ENCODE peak calls at places on chromosomes 3 and 15, in five cellular contexts. J, I, N, K and G are unnamed samples.

GRCh38 chr3:72665701-72666443 is 182.4 kb downstream of the SHQ1 start:
- DNase-seq in J (peak; percentile 48), N (peak; percentile 73), K (peak; percentile 41), I (no peak), G (no peak)

GRCh38 chr3:122265937-122266336 is 59.1 kb upstream of the CSTA start:
- DNase-seq in K (no peak), N (peak; percentile 19), I (no peak), J (no peak), G (no peak)

GRCh38 chr3:132870596-132870995 is 148.4 kb upstream of the NPHP3 start:
- DNase-seq in N (no peak), I (no peak), K (no peak), J (no peak), G (no peak)

GRCh38 chr3:105866656-105867653 is 1.9 kb downstream of the CBLB start:
- DNase-seq in I (no peak), J (no peak), N (peak; percentile 59), K (peak; percentile 53), G (no peak)

GRCh38 chr3:81302045-81302444 is 459.4 kb downstream of the GBE1 start:
- DNase-seq in J (no peak), I (peak; percentile 5), N (peak; percentile 68), K (peak; percentile 56), G (peak; percentile 19)

GRCh38 chr3:125129512-125129962 is 73.7 kb upstream of the HEG1 start:
- DNase-seq in J (peak; percentile 51), N (peak; percentile 79), K (peak; percentile 97), I (peak; percentile 66), G (peak; percentile 94)

GRCh38 chr3:41033956-41034519 is 165.3 kb upstream of the CTNNB1 start:
- DNase-seq in K (no peak), N (no peak), I (no peak), J (no peak), G (no peak)

GRCh38 chr15:31338879-31339557 is 12.4 kb downstream of the KLF13 start:
- DNase-seq in J (peak; percentile 67), K (peak; percentile 88), N (peak; percentile 27), I (peak; percentile 70), G (no peak)

GRCh38 chr3:179769411-179770247 is 116.8 kb downstream of the USP13 start:
- DNase-seq in K (no peak), I (no peak), J (no peak), N (no peak), G (no peak)

GRCh38 chr3:61358364-61358763 is 107.1 kb upstream of the FHIT start:
- DNase-seq in J (peak; percentile 52), N (no peak), K (no peak), I (peak; percentile 65), G (no peak)

GRCh38 chr3:29176501-29176900 is 104.4 kb upstream of the RBMS3 start:
- DNase-seq in N (no peak), K (no peak), I (no peak), J (no peak), G (no peak)

GRCh38 chr15:65916664-65917406 is 47.5 kb downstream of the RAB11A start:
- DNase-seq in J (peak; percentile 49), K (peak; percentile 57), I (peak; percentile 64), N (peak; percentile 48), G (peak; percentile 45)

GRCh38 chr3:72678892-72679291 is 169.4 kb downstream of the SHQ1 start:
- DNase-seq in K (no peak), N (peak; percentile 83), J (no peak), I (no peak), G (peak; percentile 23)

GRCh38 chr3:43153189-43154083 is 47.6 kb upstream of the POMGNT2 start:
- DNase-seq in I (peak; percentile 48), K (no peak), J (peak; percentile 72), N (no peak), G (no peak)

GRCh38 chr3:129689036-129689435 is 82.6 kb upstream of the PLXND1 start:
- DNase-seq in I (no peak), J (no peak), N (no peak), K (no peak), G (no peak)

GRCh38 chr3:195043612-195044144 is 227.3 kb downstream of the XXYLT1 start:
- DNase-seq in I (no peak), K (no peak), N (no peak), J (no peak), G (no peak)

GRCh38 chr3:14319654-14320182 is 82.7 kb upstream of the SLC6A6 start:
- DNase-seq in K (peak; percentile 76), N (peak; percentile 81), I (no peak), J (peak; percentile 61), G (peak; percentile 72)

GRCh38 chr3:158248261-158248660 is 138.4 kb downstream of the RSRC1 start:
- DNase-seq in I (no peak), K (no peak), J (no peak), N (no peak), G (no peak)

GRCh38 chr15:93088200-93088980 is 621 bp downstream of the RGMA start:
- DNase-seq in I (no peak), N (no peak), K (no peak), J (no peak), G (peak; percentile 28)

GRCh38 chr3:69012836-69013255 is 638 bp downstream of the EOGT start:
- DNase-seq in N (peak; percentile 4), K (peak; percentile 25), I (peak; percentile 35), J (peak; percentile 49), G (peak; percentile 18)

GRCh38 chr15:76334438-76335004 is 2.1 kb upstream of the ISL2 start:
- DNase-seq in I (no peak), N (no peak), J (no peak), K (no peak), G (no peak)

GRCh38 chr3:55296781-55297180 is 190.3 kb downstream of the WNT5A start:
- DNase-seq in I (no peak), J (no peak), K (no peak), N (no peak), G (no peak)

GRCh38 chr3:62277470-62277869 is 95.9 kb downstream of the FEZF2 start:
- DNase-seq in I (no peak), J (no peak), N (no peak), K (no peak), G (no peak)

GRCh38 chr3:175187586-175187985 is 328.5 kb downstream of the NAALADL2 start:
- DNase-seq in I (no peak), N (no peak), J (peak; percentile 51), K (no peak), G (no peak)

GRCh38 chr3:190319660-190320059 is 2.6 kb downstream of the CLDN1 start:
- DNase-seq in J (peak; percentile 55), I (no peak), K (no peak), N (peak; percentile 97), G (peak; percentile 93)

GRCh38 chr15:30872341-30872748 is 31.4 kb upstream of the FAN1 start:
- DNase-seq in I (no peak), K (peak; percentile 12), N (peak; percentile 77), J (no peak), G (no peak)

GRCh38 chr3:42369304-42369703 is 41.1 kb downstream of the LYZL4 start:
- DNase-seq in J (no peak), N (no peak), K (peak; percentile 18), I (peak; percentile 45), G (no peak)

GRCh38 chr15:82726816-82727215 is 17.1 kb upstream of the AP3B2 start:
- DNase-seq in N (no peak), K (no peak), J (no peak), I (no peak), G (no peak)

GRCh38 chr3:188531210-188531609 is 377.3 kb downstream of the LPP start:
- DNase-seq in K (peak; percentile 85), J (no peak), N (peak; percentile 78), I (no peak), G (peak; percentile 45)

GRCh38 chr15:59501531-59502113 is 63.6 kb downstream of the FAM81A start:
- DNase-seq in I (peak; percentile 21), N (peak; percentile 91), J (no peak), K (peak; percentile 52), G (peak; percentile 82)

GRCh38 chr15:99441427-99441766 is 124.4 kb upstream of the MEF2A start:
- DNase-seq in K (no peak), I (no peak), J (no peak), N (no peak), G (no peak)
- H3K27ac ChIP-seq in K (no peak overlapping the region), I (no peak overlapping the region), J (peak overlapping the region; percentile 64), N (no peak overlapping the region), G (peak overlapping the region; percentile 97)

GRCh38 chr3:98188553-98188952 is 22.1 kb downstream of the OR5H15 start:
- DNase-seq in J (no peak), K (no peak), I (no peak), N (peak; percentile 56), G (peak; percentile 9)
- TF ChIP-seq CTCF in J (no peak), K (no peak), I (peak; percentile 29), N (peak; percentile 65), G (peak; percentile 30)

DNA sequence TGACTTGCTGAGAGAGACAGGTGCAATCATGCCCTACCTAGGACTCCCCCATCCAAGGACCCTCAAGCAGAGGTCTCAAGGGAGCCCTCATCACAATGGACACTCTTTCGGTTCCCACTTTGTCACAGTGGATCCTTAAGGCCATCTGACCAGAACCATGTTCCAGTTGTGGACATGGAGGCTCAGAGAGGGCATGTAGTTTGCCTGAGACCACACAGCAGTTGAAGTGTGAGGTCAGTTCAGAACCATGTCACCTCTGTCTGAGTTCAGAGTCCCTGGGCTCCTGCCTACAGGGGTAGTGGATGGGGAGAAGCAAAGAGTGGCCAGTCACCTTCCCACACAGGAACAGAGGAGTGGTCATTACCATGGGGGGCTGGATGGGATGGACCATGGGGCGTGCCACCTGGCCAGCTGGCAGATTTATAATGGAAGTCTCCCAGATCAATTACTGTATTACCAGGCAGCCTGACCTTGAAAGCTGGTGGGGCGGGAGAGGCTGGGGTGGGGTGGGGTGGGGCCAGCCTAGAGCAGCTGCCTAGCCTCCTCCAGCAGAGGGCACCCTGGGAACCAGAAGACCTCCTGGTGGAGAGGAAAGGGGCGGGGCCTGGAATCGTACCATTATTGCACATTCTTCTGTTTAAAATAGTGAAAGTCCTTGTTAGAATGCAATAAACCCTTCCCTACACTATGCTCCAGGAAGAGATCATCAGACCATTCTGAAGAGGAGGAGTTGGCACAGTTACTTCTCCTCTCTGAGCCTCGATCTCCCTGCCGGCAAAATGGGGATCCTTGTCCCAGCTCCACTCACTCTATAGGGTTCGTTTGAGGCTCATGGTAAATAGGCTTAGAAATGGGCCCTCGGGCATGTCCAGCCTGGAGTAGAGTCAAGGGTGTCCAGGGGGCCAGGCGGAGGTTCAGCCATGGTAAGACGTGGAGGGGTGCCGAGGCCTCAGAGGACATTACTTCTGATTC is 26.9 kb upstream of the LINGO1 start:
- DNase-seq in I (no peak), J (no peak), K (peak; percentile 38), N (peak; percentile 60), G (peak; percentile 74)
- H3K27ac ChIP-seq in I (peak overlapping the region; percentile 69), J (no peak overlapping the region), K (no peak overlapping the region), N (no peak overlapping the region), G (no peak overlapping the region)

GRCh38 chr3:149314807-149315578 is 18.4 kb downstream of the TM4SF18 start:
- DNase-seq in K (peak; percentile 62), J (no peak), I (no peak), N (peak; percentile 87), G (no peak)
- TF ChIP-seq CTCF in K (no peak), J (no peak), I (no peak), N (no peak), G (no peak)